ENCODE peak calls at places on chromosomes 4 and X, in ten cellular contexts. E is esophagus squamous epithelium, O is Right ventricle myocardium inferior, N is chondrocyte, M is BE2C, G is T-helper 17 cell, F is NCI-H524, H is non-pigmented ciliary epithelial cell, T is neuronal stem cell, W is amygdala. I is an unnamed sample.

GRCh38 chr4:4694296-4694772 is 152.5 kb upstream of the STX18 start:
- DNase-seq in E (no peak), F (no peak), M (peak; percentile 55), W (peak; percentile 51), G (no peak), T (no peak), O (no peak), H (no peak), N (no peak), I (no peak)

GRCh38 chr4:83378426-83378825 is 43.8 kb upstream of the HPSE start:
- DNase-seq in H (no peak), E (no peak), F (no peak), N (no peak), M (no peak), W (no peak), O (no peak), T (peak; percentile 26), G (no peak), I (no peak)

GRCh38 chrX:138859421-138859820 is 147.9 kb upstream of the FGF13 start:
- DNase-seq in M (no peak), F (no peak), W (no peak), T (no peak), G (no peak), N (no peak), H (no peak), O (no peak), E (no peak), I (no peak)

GRCh38 chr4:1416948-1417260 is 10.7 kb upstream of the NKX1-1 start:
- DNase-seq in E (no peak), W (no peak), F (no peak), T (no peak), N (peak; percentile 86), O (no peak), G (no peak), M (no peak), H (no peak), I (no peak)

GRCh38 chr4:26151615-26152014 is 169.2 kb upstream of the RBPJ start:
- DNase-seq in W (no peak), F (no peak), O (no peak), H (no peak), T (no peak), M (no peak), G (no peak), N (no peak), E (no peak), I (peak; percentile 57)

GRCh38 chr4:38155589-38156294 is 195.5 kb downstream of the PTTG2 start:
- DNase-seq in F (no peak), T (no peak), N (no peak), W (no peak), M (no peak), O (no peak), E (no peak), H (no peak), G (no peak), I (no peak)

GRCh38 chrX:31889028-31889427 is 817.2 kb upstream of the FTHL17 start:
- DNase-seq in W (no peak), O (no peak), F (no peak), M (no peak), N (no peak), E (no peak), G (no peak), H (no peak), T (no peak), I (no peak)

GRCh38 chr4:181952478-181952877 is 290.7 kb upstream of the TENM3 start:
- DNase-seq in O (no peak), W (no peak), G (no peak), M (peak; percentile 72), E (no peak), N (no peak), F (no peak), T (no peak), H (peak; percentile 88), I (peak; percentile 87)

GRCh38 chrX:111671668-111672067 is 9.3 kb upstream of the ALG13 start:
- DNase-seq in G (no peak), H (no peak), E (no peak), M (no peak), W (no peak), N (no peak), O (no peak), F (no peak), T (no peak), I (no peak)

I was measured in foreskin fibroblast.